ENCODE peak calls at places on chromosome 17, in eight cellular contexts. Z, D, Y, U, B, Q, F and X are unnamed samples.

GRCh38 chr17:40311575-40311974 is 2.6 kb downstream of the RARA start:
- DNase-seq in D (no peak), Y (no peak), F (no peak), Q (no peak), U (no peak), B (peak; percentile 70), Z (peak; percentile 70), X (no peak)

GRCh38 chr17:50608700-50609375 is 25.8 kb upstream of the ABCC3 start:
- DNase-seq in B (no peak), F (no peak), Y (no peak), U (no peak), Z (no peak), Q (no peak), D (peak; percentile 35), X (no peak)

GRCh38 chr17:20022701-20023100 is 13.5 kb downstream of the SPECC1 start:
- DNase-seq in U (no peak), Y (no peak), Z (no peak), F (no peak), D (no peak), B (peak; percentile 18), Q (no peak), X (no peak)

GRCh38 chr17:68431661-68432071 is 25.6 kb downstream of the WIPI1 start:
- DNase-seq in D (peak; percentile 79), Z (peak; percentile 45), B (peak; percentile 55), F (no peak), Q (peak; percentile 29), Y (peak; percentile 39), U (peak; percentile 41), X (peak; percentile 73)

GRCh38 chr17:77119668-77120301 is 21.0 kb upstream of the SEC14L1 start:
- DNase-seq in Z (no peak), Y (no peak), F (no peak), Q (no peak), U (no peak), B (no peak), D (no peak), X (no peak)

GRCh38 chr17:75124041-75124818 is 7.3 kb downstream of the NT5C start:
- DNase-seq in F (no peak), U (no peak), D (no peak), Q (peak; percentile 91), Y (peak; percentile 99), B (peak; percentile 18), Z (peak; percentile 100), X (no peak)

GRCh38 chr17:29149431-29150064 is 30.6 kb downstream of the MYO18A start:
- DNase-seq in B (peak; percentile 38), Q (no peak), D (no peak), U (no peak), F (no peak), Y (no peak), Z (no peak), X (peak; percentile 47)

GRCh38 chr17:20063665-20064648 is 54.8 kb downstream of the SPECC1 start:
- DNase-seq in F (peak; percentile 88), Z (peak; percentile 96), Q (peak; percentile 33), B (peak; percentile 93), U (no peak), Y (peak; percentile 33), D (peak; percentile 27), X (no peak)

GRCh38 chr17:75634376-75634740 is 1.1 kb downstream of the SMIM5 start:
- DNase-seq in Q (no peak), F (no peak), U (peak; percentile 41), B (no peak), Y (no peak), D (no peak), Z (no peak), X (no peak)

GRCh38 chr17:65559802-65560627 is 1.4 kb downstream of the AXIN2 start:
- DNase-seq in D (peak; percentile 71), B (peak; percentile 40), F (peak; percentile 11), Q (peak; percentile 80), Z (no peak), Y (no peak), U (peak; percentile 94), X (peak; percentile 39)

GRCh38 chr17:57482657-57483056 is 226.3 kb downstream of the MSI2 start:
- DNase-seq in D (no peak), F (no peak), U (no peak), Z (no peak), B (peak; percentile 38), Y (no peak), Q (no peak), X (no peak)

GRCh38 chr17:50055055-50055425 is 870 bp upstream of the ITGA3 start:
- DNase-seq in D (peak; percentile 84), B (peak; percentile 53), F (peak; percentile 81), Y (peak; percentile 93), Q (peak; percentile 84), Z (peak; percentile 95), U (no peak), X (no peak)

GRCh38 chr17:48074322-48075054 is 26.3 kb downstream of the NFE2L1 start:
- DNase-seq in F (peak; percentile 71), Y (peak; percentile 69), Z (peak; percentile 95), U (peak; percentile 77), Q (peak; percentile 86), B (peak; percentile 92), D (peak; percentile 92), X (peak; percentile 75)

GRCh38 chr17:63635313-63635712 is 13.1 kb downstream of the MAP3K3 start:
- DNase-seq in U (no peak), Q (no peak), F (no peak), D (no peak), Y (no peak), B (no peak), Z (no peak), X (no peak)

GRCh38 chr17:44155488-44155887 is 13.8 kb downstream of the HROB start:
- DNase-seq in U (no peak), B (no peak), Y (no peak), F (no peak), D (no peak), Z (no peak), Q (no peak), X (no peak)
- H3K36me3 ChIP-seq in U (no peaks in the 10 kb centered on the region), B (no peaks in the 10 kb centered on the region), Y (peaks cover 30% of the 10 kb centered on the region), F (no peaks in the 10 kb centered on the region), D (peaks cover 17% of the 10 kb centered on the region), Z (peaks cover 41% of the 10 kb centered on the region), Q (no peaks in the 10 kb centered on the region), X (peaks cover 80% of the 10 kb centered on the region)

DNA sequence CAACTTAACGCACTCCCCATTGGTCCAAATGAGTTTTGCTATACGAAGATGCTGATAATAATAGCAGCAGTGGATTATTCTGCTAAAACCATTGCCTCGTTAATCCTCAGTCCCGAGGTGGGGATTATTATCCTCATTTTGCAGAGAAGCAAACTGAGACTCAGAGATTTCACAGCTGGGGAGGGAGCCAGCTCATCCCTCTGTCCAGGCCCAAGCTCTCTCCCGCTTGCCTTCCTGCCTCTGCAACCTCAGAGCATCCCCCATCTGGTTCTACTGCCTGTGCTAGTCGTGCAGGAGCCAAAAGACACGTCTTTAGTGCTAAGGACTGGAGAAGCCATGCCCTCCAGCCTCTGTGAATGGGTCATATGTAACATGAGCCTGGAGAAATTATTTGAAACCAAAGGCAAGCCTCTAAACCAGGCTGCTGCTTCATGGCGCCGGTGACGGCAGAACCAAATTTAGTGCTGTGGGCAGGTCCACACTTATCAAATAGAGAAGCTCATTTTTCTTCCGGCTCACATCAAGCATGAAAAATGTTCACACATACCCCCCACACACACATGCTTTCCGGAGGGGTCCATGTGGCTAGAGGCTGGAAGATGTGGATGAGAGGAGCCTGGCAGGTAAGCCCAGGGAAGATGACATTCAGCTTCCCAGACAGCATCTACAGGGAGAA is 13.5 kb downstream of the MAPT start:
- DNase-seq in Q (no peak), D (no peak), F (no peak), Y (no peak), B (no peak), U (no peak), Z (no peak), X (no peak)
- H3K9me2 ChIP-seq in Q (no peaks in the 10 kb centered on the region), D (no peaks in the 10 kb centered on the region), F (no peaks in the 10 kb centered on the region), Y (no peaks in the 10 kb centered on the region), B (no peaks in the 10 kb centered on the region), U (no peaks in the 10 kb centered on the region), Z (no peaks in the 10 kb centered on the region), X (no peaks in the 10 kb centered on the region)

GRCh38 chr17:80441598-80442304 is 26.8 kb downstream of the ENDOV start:
- DNase-seq in F (no peak), D (no peak), Z (no peak), U (no peak), Y (no peak), Q (no peak), B (no peak), X (no peak)

GRCh38 chr17:80442305-80442659 is 27.3 kb downstream of the ENDOV start:
- DNase-seq in F (no peak), Z (no peak), Q (no peak), D (no peak), B (no peak), Y (no peak), U (no peak), X (no peak)

GRCh38 chr17:80442764-80443163 is 27.8 kb downstream of the ENDOV start:
- DNase-seq in Z (no peak), B (no peak), Q (no peak), U (no peak), D (no peak), F (no peak), Y (no peak), X (no peak)

GRCh38 chr17:80443498-80443897 is 28.5 kb downstream of the ENDOV start:
- DNase-seq in Z (no peak), Y (no peak), F (no peak), B (no peak), D (no peak), Q (no peak), U (no peak), X (no peak)

DNA sequence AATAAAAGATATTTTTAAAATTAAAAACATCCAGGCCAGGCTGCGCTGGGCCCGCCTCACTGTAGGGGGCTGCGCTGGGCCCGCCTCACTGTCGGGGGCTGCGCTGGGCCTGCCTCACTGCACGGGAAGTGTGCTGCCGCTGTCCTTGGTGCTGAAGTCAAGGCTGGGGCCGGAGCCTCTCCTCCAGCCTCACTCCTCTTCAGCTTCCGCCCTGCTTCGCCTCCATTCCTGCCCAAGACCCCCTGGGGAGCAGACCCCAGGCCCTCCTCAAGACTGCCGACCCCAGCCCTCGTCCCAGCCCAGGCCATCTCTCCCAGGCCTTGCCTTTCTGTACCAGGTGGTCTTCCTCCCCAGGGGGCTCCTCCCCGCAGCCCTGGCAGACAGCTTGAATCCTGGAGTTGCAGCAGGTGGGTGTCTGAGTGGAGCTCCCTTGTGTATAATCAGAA is 26.2 kb downstream of the ENDOV start:
- DNase-seq in Z (peak; percentile 40), Y (no peak), U (peak; percentile 59), D (peak; percentile 89), F (peak; percentile 64), B (peak; percentile 51), Q (peak; percentile 80), X (peak; percentile 65)
- TF ChIP-seq EZH2phosphoT487 in Z (no peak), Y (no peak), U (no peak), D (no peak), F (no peak), B (no peak), Q (no peak), X (no peak)

GRCh38 chr17:78415821-78416301 is 37.4 kb downstream of the PGS1 start:
- DNase-seq in Y (no peak), Q (no peak), F (no peak), Z (no peak), B (no peak), D (no peak), U (no peak), X (no peak)

GRCh38 chr17:78416791-78417530 is 38.5 kb downstream of the PGS1 start:
- DNase-seq in Q (peak; percentile 56), D (no peak), Y (no peak), U (no peak), Z (no peak), B (no peak), F (no peak), X (no peak)

GRCh38 chr17:78417531-78417909 is 39.1 kb downstream of the PGS1 start:
- DNase-seq in D (no peak), Z (no peak), U (no peak), F (no peak), Y (no peak), Q (no peak), B (no peak), X (no peak)

GRCh38 chr17:78414178-78415162 is 36.0 kb downstream of the PGS1 start:
- DNase-seq in U (no peak), F (no peak), Q (no peak), B (no peak), Z (no peak), D (no peak), Y (no peak), X (no peak)

GRCh38 chr17:78416311-78416711 is 37.9 kb downstream of the PGS1 start:
- DNase-seq in Q (no peak), Y (no peak), Z (no peak), B (no peak), D (no peak), U (no peak), F (no peak), X (no peak)
- H3K36me3 ChIP-seq in Q (no peaks in the 10 kb centered on the region), Y (peaks cover 28% of the 10 kb centered on the region), Z (peaks cover 19% of the 10 kb centered on the region), B (peaks cover 11% of the 10 kb centered on the region), D (peaks cover 14% of the 10 kb centered on the region), U (peaks cover 64% of the 10 kb centered on the region), F (no peaks in the 10 kb centered on the region), X (peaks cover 54% of the 10 kb centered on the region)